ENCODE peak calls at places on chromosomes 16 and 17, in six cellular contexts. N, S, H, A, U and R are unnamed samples.

GRCh38 chr17:49227436-49228261 is 2.9 kb downstream of the PHOSPHO1 start:
- DNase-seq in U (peak), N (no peak), H (peak), S (peak), A (peak), R (no peak)

GRCh38 chr17:59361916-59362810 is 30.7 kb downstream of the YPEL2 start:
- DNase-seq in N (no peak), S (no peak), A (no peak), U (no peak), H (no peak), R (peak)

GRCh38 chr17:6893382-6894205 is 62.1 kb upstream of the TEKT1 start:
- DNase-seq in U (no peak), N (no peak), S (no peak), H (no peak), A (no peak), R (no peak)

GRCh38 chr17:58985265-58985810 is 121.3 kb downstream of the TRIM37 start:
- DNase-seq in A (no peak), N (no peak), U (no peak), H (no peak), S (no peak), R (no peak)

GRCh38 chr17:64534187-64534586 is 27.4 kb downstream of the CEP95 start:
- DNase-seq in U (no peak), H (no peak), N (no peak), A (no peak), S (no peak), R (no peak)

GRCh38 chr16:19698480-19699465 is 19.3 kb downstream of the KNOP1 start:
- DNase-seq in U (no peak), A (no peak), S (no peak), H (no peak), N (no peak), R (no peak)

GRCh38 chr16:17318200-17318599 is 152.6 kb downstream of the XYLT1 start:
- DNase-seq in A (no peak), N (no peak), H (no peak), S (peak), U (no peak), R (no peak)

GRCh38 chr17:67559381-67559966 is 158.3 kb upstream of the NOL11 start:
- DNase-seq in S (no peak), A (no peak), U (no peak), N (no peak), H (no peak), R (no peak)

GRCh38 chr16:85446846-85447656 is 166.1 kb upstream of the GSE1 start:
- DNase-seq in A (no peak), H (no peak), U (peak), S (peak), N (no peak), R (no peak)

GRCh38 chr16:67537270-67537635 is 8.6 kb downstream of the RIPOR1 start:
- DNase-seq in A (no peak), N (no peak), H (peak), U (peak), S (peak), R (no peak)

GRCh38 chr16:71834291-71834690 is 11.5 kb upstream of the ATXN1L start:
- DNase-seq in N (no peak), H (no peak), S (no peak), A (no peak), U (no peak), R (no peak)

GRCh38 chr16:49848530-49848929 is 7.4 kb downstream of the ZNF423 start:
- DNase-seq in S (no peak), N (no peak), A (no peak), U (no peak), H (no peak), R (no peak)

GRCh38 chr17:49703557-49704277 is 4.0 kb downstream of the SLC35B1 start:
- DNase-seq in N (no peak), S (no peak), U (no peak), H (no peak), A (no peak), R (no peak)

GRCh38 chr16:87780385-87780989 is 14.7 kb upstream of the KLHDC4 start:
- DNase-seq in A (no peak), N (no peak), S (no peak), U (peak), H (peak), R (no peak)

GRCh38 chr16:70472786-70473433 is 18.5 kb downstream of the FCSK start:
- DNase-seq in N (no peak), S (no peak), H (no peak), U (peak), A (no peak), R (no peak)

GRCh38 chr16:8646271-8646670 is 24.8 kb downstream of the METTL22 start:
- DNase-seq in N (no peak), U (no peak), S (no peak), H (no peak), A (no peak), R (no peak)

GRCh38 chr16:84829168-84829965 is 9.6 kb downstream of the CRISPLD2 start:
- DNase-seq in A (no peak), S (no peak), U (no peak), H (no peak), N (no peak), R (no peak)

GRCh38 chr17:29347831-29348281 is 42.3 kb upstream of the TAOK1 start:
- DNase-seq in A (no peak), S (no peak), H (no peak), U (no peak), N (no peak), R (no peak)

GRCh38 chr16:56451753-56452689 is 667 bp downstream of the OGFOD1 start:
- DNase-seq in H (no peak), U (peak), A (no peak), N (no peak), S (peak), R (no peak)

GRCh38 chr16:64964126-64964540 is 157.7 kb downstream of the CDH11 start:
- DNase-seq in H (no peak), N (no peak), S (no peak), U (no peak), A (no peak), R (no peak)

GRCh38 chr17:68972119-68972704 is 17.0 kb upstream of the ABCA8 start:
- DNase-seq in S (no peak), N (no peak), U (no peak), A (no peak), H (no peak), R (no peak)

GRCh38 chr16:27721548-27722265 is 171.8 kb downstream of the KATNIP start:
- DNase-seq in U (peak), A (no peak), N (no peak), S (peak), H (no peak), R (no peak)

GRCh38 chr16:89491238-89491869 is 993 bp upstream of the ANKRD11 start:
- DNase-seq in A (no peak), S (no peak), N (no peak), H (no peak), U (no peak), R (no peak)

GRCh38 chr16:71792176-71792575 is 16.5 kb downstream of the AP1G1 start:
- DNase-seq in U (no peak), H (no peak), N (no peak), A (no peak), S (no peak), R (no peak)

GRCh38 chr16:49281843-49282642 is 405 bp upstream of the CBLN1 start:
- DNase-seq in U (peak), H (no peak), N (peak), A (peak), S (peak), R (peak)

GRCh38 chr16:2776500-2777139 is 460 bp downstream of the ELOB start:
- DNase-seq in H (peak), A (no peak), N (no peak), U (peak), S (no peak), R (no peak)

GRCh38 chr17:57107498-57108101 is 22.6 kb downstream of the AKAP1 start:
- DNase-seq in H (no peak), S (no peak), A (no peak), U (peak), N (no peak), R (no peak)

GRCh38 chr17:58786586-58787295 is 31.1 kb downstream of the PPM1E start:
- DNase-seq in A (no peak), U (no peak), H (no peak), S (peak), N (no peak), R (peak)

GRCh38 chr17:71631483-71631882 is 489.3 kb upstream of the SOX9 start:
- DNase-seq in N (no peak), H (no peak), A (no peak), U (no peak), S (no peak), R (no peak)

GRCh38 chr17:34242553-34242952 is 12.5 kb upstream of the CCL2 start:
- DNase-seq in H (no peak), N (no peak), S (no peak), U (no peak), A (no peak), R (no peak)

GRCh38 chr16:71499775-71500364 is 10.7 kb upstream of the ZNF19 start:
- DNase-seq in A (no peak), U (no peak), N (no peak), S (peak), H (peak), R (no peak)

GRCh38 chr16:1301562-1301961 is 7.9 kb upstream of the UBE2I start:
- DNase-seq in H (no peak), U (peak), S (no peak), N (no peak), A (no peak), R (no peak)

GRCh38 chr17:39538875-39539274 is 68.8 kb downstream of the NEUROD2 start:
- DNase-seq in A (no peak), S (no peak), U (no peak), N (no peak), H (no peak), R (no peak)

GRCh38 chr17:44928950-44929720 is 13.8 kb upstream of the GFAP start:
- DNase-seq in U (no peak), S (no peak), N (no peak), H (no peak), A (no peak), R (no peak)

GRCh38 chr16:17343028-17343427 is 127.7 kb downstream of the XYLT1 start:
- DNase-seq in U (peak), S (no peak), H (peak), A (no peak), N (no peak), R (no peak)